ENCODE peak calls at places on chromosomes 3 and 15, in ten cellular contexts. One of them, this sample, is unnamed.

GRCh38 chr15:80953953-80954778 is 35.5 kb downstream of the MESD start:
- DNase-seq in psoas muscle: no peak
- DNase-seq in stomach: no peak
- DNase-seq in OCI-LY7: no peak
- DNase-seq in fibroblast of pulmonary artery: no peak
- DNase-seq in HFFc6: no peak
- DNase-seq in HL-60: no peak
- DNase-seq in astrocyte of the spinal cord: no peak
- DNase-seq in RWPE2: peak
- DNase-seq in mucosa of descending colon: no peak
- DNase-seq in this sample: no peak

GRCh38 chr3:105427332-105427731 is 60.6 kb downstream of the ALCAM start:
- DNase-seq in psoas muscle: no peak
- DNase-seq in stomach: no peak
- DNase-seq in OCI-LY7: no peak
- DNase-seq in fibroblast of pulmonary artery: no peak
- DNase-seq in HFFc6: no peak
- DNase-seq in HL-60: no peak
- DNase-seq in astrocyte of the spinal cord: no peak
- DNase-seq in RWPE2: no peak
- DNase-seq in mucosa of descending colon: no peak
- DNase-seq in this sample: no peak

GRCh38 chr3:153221748-153222162 is 59.7 kb downstream of the RAP2B start:
- DNase-seq in psoas muscle: peak
- DNase-seq in stomach: peak
- DNase-seq in OCI-LY7: no peak
- DNase-seq in fibroblast of pulmonary artery: peak
- DNase-seq in HFFc6: peak
- DNase-seq in HL-60: peak
- DNase-seq in astrocyte of the spinal cord: peak
- DNase-seq in RWPE2: peak
- DNase-seq in mucosa of descending colon: peak
- DNase-seq in this sample: no peak

GRCh38 chr15:27671794-27672438 is 427.2 kb downstream of the OCA2 start:
- DNase-seq in psoas muscle: no peak
- DNase-seq in stomach: no peak
- DNase-seq in OCI-LY7: no peak
- DNase-seq in fibroblast of pulmonary artery: no peak
- DNase-seq in HFFc6: no peak
- DNase-seq in HL-60: no peak
- DNase-seq in astrocyte of the spinal cord: no peak
- DNase-seq in RWPE2: no peak
- DNase-seq in mucosa of descending colon: no peak
- DNase-seq in this sample: no peak

GRCh38 chr3:133572158-133573053 is 1.1 kb upstream of the CDV3 start:
- DNase-seq in psoas muscle: no peak
- DNase-seq in stomach: no peak
- DNase-seq in OCI-LY7: peak
- DNase-seq in fibroblast of pulmonary artery: peak
- DNase-seq in HFFc6: no peak
- DNase-seq in HL-60: peak
- DNase-seq in astrocyte of the spinal cord: no peak
- DNase-seq in RWPE2: no peak
- DNase-seq in mucosa of descending colon: peak
- DNase-seq in this sample: peak

GRCh38 chr3:166005126-166005525 is 167.9 kb upstream of the BCHE start:
- DNase-seq in psoas muscle: no peak
- DNase-seq in stomach: no peak
- DNase-seq in OCI-LY7: no peak
- DNase-seq in fibroblast of pulmonary artery: no peak
- DNase-seq in HFFc6: no peak
- DNase-seq in HL-60: no peak
- DNase-seq in astrocyte of the spinal cord: no peak
- DNase-seq in RWPE2: no peak
- DNase-seq in mucosa of descending colon: no peak
- DNase-seq in this sample: no peak

GRCh38 chr3:141840737-141841544 is 35.5 kb upstream of the ATP1B3 start:
- DNase-seq in psoas muscle: no peak
- DNase-seq in stomach: no peak
- DNase-seq in OCI-LY7: no peak
- DNase-seq in fibroblast of pulmonary artery: peak
- DNase-seq in HFFc6: no peak
- DNase-seq in HL-60: no peak
- DNase-seq in astrocyte of the spinal cord: peak
- DNase-seq in RWPE2: no peak
- DNase-seq in mucosa of descending colon: no peak
- DNase-seq in this sample: no peak

GRCh38 chr3:135528638-135529037 is 436.9 kb upstream of the PPP2R3A start:
- DNase-seq in psoas muscle: no peak
- DNase-seq in stomach: no peak
- DNase-seq in OCI-LY7: no peak
- DNase-seq in fibroblast of pulmonary artery: no peak
- DNase-seq in HFFc6: no peak
- DNase-seq in HL-60: no peak
- DNase-seq in astrocyte of the spinal cord: no peak
- DNase-seq in RWPE2: no peak
- DNase-seq in mucosa of descending colon: no peak
- DNase-seq in this sample: no peak

GRCh38 chr3:73602171-73602570 is 22.6 kb downstream of the PDZRN3 start:
- DNase-seq in psoas muscle: no peak
- DNase-seq in stomach: no peak
- DNase-seq in OCI-LY7: no peak
- DNase-seq in fibroblast of pulmonary artery: peak
- DNase-seq in HFFc6: peak
- DNase-seq in HL-60: no peak
- DNase-seq in astrocyte of the spinal cord: peak
- DNase-seq in RWPE2: no peak
- DNase-seq in mucosa of descending colon: no peak
- DNase-seq in this sample: no peak

GRCh38 chr3:13294442-13295351 is 125.4 kb downstream of the NUP210 start:
- DNase-seq in psoas muscle: peak
- DNase-seq in stomach: no peak
- DNase-seq in OCI-LY7: peak
- DNase-seq in fibroblast of pulmonary artery: no peak
- DNase-seq in HFFc6: no peak
- DNase-seq in HL-60: no peak
- DNase-seq in astrocyte of the spinal cord: no peak
- DNase-seq in RWPE2: peak
- DNase-seq in mucosa of descending colon: no peak
- DNase-seq in this sample: no peak

GRCh38 chr3:152322756-152323155 is 54.0 kb downstream of the MBNL1 start:
- DNase-seq in psoas muscle: no peak
- DNase-seq in stomach: no peak
- DNase-seq in OCI-LY7: peak
- DNase-seq in fibroblast of pulmonary artery: no peak
- DNase-seq in HFFc6: no peak
- DNase-seq in HL-60: peak
- DNase-seq in astrocyte of the spinal cord: no peak
- DNase-seq in RWPE2: no peak
- DNase-seq in mucosa of descending colon: no peak
- DNase-seq in this sample: no peak

GRCh38 chr3:99159220-99159762 is 257.8 kb upstream of the DCBLD2 start:
- DNase-seq in psoas muscle: no peak
- DNase-seq in stomach: no peak
- DNase-seq in OCI-LY7: no peak
- DNase-seq in fibroblast of pulmonary artery: no peak
- DNase-seq in HFFc6: no peak
- DNase-seq in HL-60: no peak
- DNase-seq in astrocyte of the spinal cord: no peak
- DNase-seq in RWPE2: no peak
- DNase-seq in mucosa of descending colon: no peak
- DNase-seq in this sample: no peak

GRCh38 chr15:27183182-27183581 is 212.2 kb downstream of the GABRG3 start:
- DNase-seq in psoas muscle: no peak
- DNase-seq in stomach: no peak
- DNase-seq in OCI-LY7: no peak
- DNase-seq in fibroblast of pulmonary artery: no peak
- DNase-seq in HFFc6: no peak
- DNase-seq in HL-60: no peak
- DNase-seq in astrocyte of the spinal cord: no peak
- DNase-seq in RWPE2: no peak
- DNase-seq in mucosa of descending colon: no peak
- DNase-seq in this sample: no peak

GRCh38 chr15:51647128-51647562 is 24.6 kb upstream of the DMXL2 start:
- DNase-seq in psoas muscle: peak
- DNase-seq in stomach: peak
- DNase-seq in OCI-LY7: peak
- DNase-seq in fibroblast of pulmonary artery: peak
- DNase-seq in HFFc6: peak
- DNase-seq in HL-60: peak
- DNase-seq in astrocyte of the spinal cord: peak
- DNase-seq in RWPE2: no peak
- DNase-seq in mucosa of descending colon: no peak
- DNase-seq in this sample: peak

DNA sequence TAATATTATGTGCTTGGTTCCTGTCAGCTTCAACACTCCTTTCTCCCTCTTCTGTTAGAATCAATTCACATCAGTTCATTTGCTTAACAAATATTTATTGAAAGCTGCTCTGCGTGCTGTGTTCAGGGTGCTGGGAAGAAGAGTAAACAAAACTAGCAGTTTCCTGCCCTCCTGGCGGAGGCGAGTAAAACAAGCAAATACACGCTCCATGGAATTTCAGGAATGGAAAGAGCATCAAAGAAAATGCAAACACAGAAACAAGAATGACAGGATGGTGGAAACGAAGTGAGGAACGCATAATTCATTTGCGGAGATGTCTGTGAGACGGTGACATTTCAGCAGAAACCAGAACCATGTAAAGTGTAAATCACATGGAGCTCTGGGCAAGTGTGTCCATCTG is 49.4 kb upstream of the SPTSSB start:
- DNase-seq in psoas muscle: no peak
- DNase-seq in stomach: peak
- DNase-seq in OCI-LY7: no peak
- DNase-seq in fibroblast of pulmonary artery: no peak
- DNase-seq in HFFc6: no peak
- DNase-seq in HL-60: no peak
- DNase-seq in astrocyte of the spinal cord: peak
- DNase-seq in RWPE2: peak
- DNase-seq in mucosa of descending colon: no peak
- DNase-seq in this sample: peak
- TF ChIP-seq CTCF in psoas muscle: no peak
- TF ChIP-seq CTCF in stomach: no peak
- TF ChIP-seq CTCF in OCI-LY7: no peak
- TF ChIP-seq CTCF in fibroblast of pulmonary artery: no peak
- TF ChIP-seq CTCF in HFFc6: peak
- TF ChIP-seq CTCF in HL-60: no peak
- TF ChIP-seq CTCF in astrocyte of the spinal cord: no peak
- TF ChIP-seq CTCF in RWPE2: peak
- TF ChIP-seq CTCF in mucosa of descending colon: no peak
- TF ChIP-seq CTCF in this sample: no peak

DNA sequence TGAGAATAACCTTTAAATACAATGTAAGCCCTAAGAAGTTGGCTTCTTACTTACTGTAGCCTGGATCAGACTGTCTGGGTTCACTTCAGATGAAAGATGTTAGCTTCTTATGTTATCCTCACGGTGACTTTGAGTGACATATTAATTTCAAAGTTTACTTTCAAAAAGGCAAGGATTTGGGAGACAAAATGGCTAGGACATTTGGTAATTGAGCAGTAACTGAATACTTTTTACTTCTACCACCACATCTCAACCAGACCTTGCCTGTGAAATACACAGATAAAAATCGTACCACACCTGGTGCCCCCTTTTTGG is 36.0 kb upstream of the BNIP2 start:
- DNase-seq in psoas muscle: no peak
- DNase-seq in stomach: no peak
- DNase-seq in OCI-LY7: no peak
- DNase-seq in fibroblast of pulmonary artery: no peak
- DNase-seq in HFFc6: no peak
- DNase-seq in HL-60: no peak
- DNase-seq in astrocyte of the spinal cord: no peak
- DNase-seq in RWPE2: no peak
- DNase-seq in mucosa of descending colon: no peak
- DNase-seq in this sample: no peak
- TF ChIP-seq CTCF in psoas muscle: no peak
- TF ChIP-seq CTCF in stomach: no peak
- TF ChIP-seq CTCF in OCI-LY7: peak
- TF ChIP-seq CTCF in fibroblast of pulmonary artery: no peak
- TF ChIP-seq CTCF in HFFc6: no peak
- TF ChIP-seq CTCF in HL-60: no peak
- TF ChIP-seq CTCF in astrocyte of the spinal cord: no peak
- TF ChIP-seq CTCF in RWPE2: peak
- TF ChIP-seq CTCF in mucosa of descending colon: no peak
- TF ChIP-seq CTCF in this sample: peak

GRCh38 chr3:143648708-143649107 is 199.6 kb downstream of the SLC9A9 start:
- DNase-seq in psoas muscle: no peak
- DNase-seq in stomach: no peak
- DNase-seq in OCI-LY7: no peak
- DNase-seq in fibroblast of pulmonary artery: no peak
- DNase-seq in HFFc6: no peak
- DNase-seq in HL-60: no peak
- DNase-seq in astrocyte of the spinal cord: no peak
- DNase-seq in RWPE2: no peak
- DNase-seq in mucosa of descending colon: no peak
- DNase-seq in this sample: peak
- TF ChIP-seq CTCF in psoas muscle: no peak
- TF ChIP-seq CTCF in stomach: no peak
- TF ChIP-seq CTCF in OCI-LY7: peak
- TF ChIP-seq CTCF in fibroblast of pulmonary artery: peak
- TF ChIP-seq CTCF in HFFc6: peak
- TF ChIP-seq CTCF in HL-60: no peak
- TF ChIP-seq CTCF in astrocyte of the spinal cord: peak
- TF ChIP-seq CTCF in RWPE2: peak
- TF ChIP-seq CTCF in mucosa of descending colon: no peak
- TF ChIP-seq CTCF in this sample: peak

GRCh38 chr3:51668756-51669155 is 2.3 kb upstream of the TEX264 start:
- DNase-seq in psoas muscle: no peak
- DNase-seq in stomach: no peak
- DNase-seq in OCI-LY7: no peak
- DNase-seq in fibroblast of pulmonary artery: no peak
- DNase-seq in HFFc6: peak
- DNase-seq in HL-60: no peak
- DNase-seq in astrocyte of the spinal cord: no peak
- DNase-seq in RWPE2: no peak
- DNase-seq in mucosa of descending colon: no peak
- DNase-seq in this sample: no peak

GRCh38 chr3:51671090-51672082 is at the start of gene TEX264:
- DNase-seq in psoas muscle: peak
- DNase-seq in stomach: peak
- DNase-seq in OCI-LY7: peak
- DNase-seq in fibroblast of pulmonary artery: peak
- DNase-seq in HFFc6: peak
- DNase-seq in HL-60: peak
- DNase-seq in astrocyte of the spinal cord: peak
- DNase-seq in RWPE2: peak
- DNase-seq in mucosa of descending colon: peak
- DNase-seq in this sample: peak

GRCh38 chr3:51670711-51671089 is 352 bp upstream of the TEX264 start:
- DNase-seq in psoas muscle: no peak
- DNase-seq in stomach: no peak
- DNase-seq in OCI-LY7: no peak
- DNase-seq in fibroblast of pulmonary artery: no peak
- DNase-seq in HFFc6: no peak
- DNase-seq in HL-60: peak
- DNase-seq in astrocyte of the spinal cord: no peak
- DNase-seq in RWPE2: no peak
- DNase-seq in mucosa of descending colon: no peak
- DNase-seq in this sample: no peak

GRCh38 chr3:51670053-51670666 is 892 bp upstream of the TEX264 start:
- DNase-seq in psoas muscle: no peak
- DNase-seq in stomach: no peak
- DNase-seq in OCI-LY7: no peak
- DNase-seq in fibroblast of pulmonary artery: no peak
- DNase-seq in HFFc6: no peak
- DNase-seq in HL-60: no peak
- DNase-seq in astrocyte of the spinal cord: no peak
- DNase-seq in RWPE2: peak
- DNase-seq in mucosa of descending colon: no peak
- DNase-seq in this sample: no peak

GRCh38 chr3:51669241-51670052 is 1.6 kb upstream of the TEX264 start:
- DNase-seq in psoas muscle: peak
- DNase-seq in stomach: peak
- DNase-seq in OCI-LY7: peak
- DNase-seq in fibroblast of pulmonary artery: peak
- DNase-seq in HFFc6: peak
- DNase-seq in HL-60: peak
- DNase-seq in astrocyte of the spinal cord: peak
- DNase-seq in RWPE2: no peak
- DNase-seq in mucosa of descending colon: peak
- DNase-seq in this sample: peak
- TF ChIP-seq CTCF in psoas muscle: peak
- TF ChIP-seq CTCF in stomach: no peak
- TF ChIP-seq CTCF in OCI-LY7: peak
- TF ChIP-seq CTCF in fibroblast of pulmonary artery: no peak
- TF ChIP-seq CTCF in HFFc6: peak
- TF ChIP-seq CTCF in HL-60: peak
- TF ChIP-seq CTCF in astrocyte of the spinal cord: peak
- TF ChIP-seq CTCF in RWPE2: peak
- TF ChIP-seq CTCF in mucosa of descending colon: peak
- TF ChIP-seq CTCF in this sample: peak

This sample was measured in Calu3.